ENCODE peak calls at places on chromosomes 6 and 20, in six cellular contexts. D is Ammon's horn, A is RPMI7951, K is A549, S is lung, C is NCI-H748 treated with DMSO at 0.1 percent for 48 hours. Q is an unnamed sample.

GRCh38 chr6:135904666-135905065 is 53.2 kb downstream of the PDE7B start:
- DNase-seq in D (no peak), A (peak), K (no peak), S (no peak), C (no peak), Q (peak)

GRCh38 chr6:43093361-43094289 is 17.5 kb downstream of the PTK7 start:
- DNase-seq in D (peak), A (peak), K (no peak), S (peak), C (no peak), Q (peak)

GRCh38 chr6:38673397-38674165 is 29.4 kb downstream of the GLO1 start:
- DNase-seq in D (no peak), A (no peak), K (no peak), S (no peak), C (peak), Q (no peak)

GRCh38 chr20:36812601-36813000 is 39.0 kb upstream of the DSN1 start:
- DNase-seq in D (no peak), A (no peak), K (no peak), S (no peak), C (no peak), Q (no peak)

GRCh38 chr6:52360028-52360427 is 1.9 kb upstream of the PAQR8 start:
- DNase-seq in D (no peak), A (no peak), K (no peak), S (no peak), C (no peak), Q (no peak)

GRCh38 chr6:56902551-56903464 is 52.1 kb upstream of the BEND6 start:
- DNase-seq in D (peak), A (peak), K (peak), S (no peak), C (peak), Q (peak)

GRCh38 chr6:136969930-136970329 is 47.8 kb downstream of the SLC35D3 start:
- DNase-seq in D (no peak), A (no peak), K (no peak), S (no peak), C (peak), Q (no peak)

GRCh38 chr6:134519456-134519855 is 201.5 kb upstream of the SGK1 start:
- DNase-seq in D (peak), A (peak), K (no peak), S (no peak), C (no peak), Q (no peak)

GRCh38 chr6:96394727-96395126 is 126.9 kb upstream of the UFL1 start:
- DNase-seq in D (peak), A (no peak), K (no peak), S (no peak), C (no peak), Q (peak)

GRCh38 chr6:15675537-15676170 is 12.8 kb upstream of the DTNBP1 start:
- DNase-seq in D (peak), A (peak), K (no peak), S (no peak), C (no peak), Q (no peak)

GRCh38 chr20:63009988-63010769 is 3.4 kb upstream of the BHLHE23 start:
- DNase-seq in D (no peak), A (peak), K (no peak), S (no peak), C (peak), Q (peak)

GRCh38 chr20:63435552-63435951 is 36.9 kb downstream of the KCNQ2 start:
- DNase-seq in D (no peak), A (peak), K (no peak), S (no peak), C (no peak), Q (no peak)

GRCh38 chr6:35311390-35312075 is 13.9 kb downstream of the DEF6 start:
- DNase-seq in D (no peak), A (no peak), K (no peak), S (no peak), C (no peak), Q (no peak)

GRCh38 chr6:156395276-156395675 is 381.9 kb upstream of the ARID1B start:
- DNase-seq in D (peak), A (no peak), K (no peak), S (no peak), C (peak), Q (no peak)

GRCh38 chr6:15324427-15324985 is 78.6 kb downstream of the JARID2 start:
- DNase-seq in D (no peak), A (no peak), K (no peak), S (no peak), C (no peak), Q (no peak)

GRCh38 chr6:106117579-106117978 is 31.4 kb downstream of the PRDM1 start:
- DNase-seq in D (no peak), A (no peak), K (no peak), S (no peak), C (no peak), Q (no peak)

GRCh38 chr6:44851176-44851575 is 463.7 kb downstream of the CDC5L start:
- DNase-seq in D (no peak), A (no peak), K (no peak), S (no peak), C (no peak), Q (peak)

GRCh38 chr6:104483225-104483834 is 376.4 kb downstream of the HACE1 start:
- DNase-seq in D (no peak), A (peak), K (no peak), S (no peak), C (peak), Q (no peak)

GRCh38 chr6:30793521-30794194 is 49.3 kb upstream of the IER3 start:
- DNase-seq in D (peak), A (peak), K (no peak), S (no peak), C (no peak), Q (no peak)

GRCh38 chr20:39282619-39283092 is 320.5 kb downstream of the DHX35 start:
- DNase-seq in D (peak), A (no peak), K (no peak), S (no peak), C (no peak), Q (no peak)

GRCh38 chr6:36839819-36840379 is 655 bp upstream of the CPNE5 start:
- DNase-seq in D (no peak), A (no peak), K (peak), S (no peak), C (no peak), Q (peak)

GRCh38 chr6:170031684-170032121 is 259.2 kb downstream of the DLL1 start:
- DNase-seq in D (no peak), A (peak), K (no peak), S (no peak), C (no peak), Q (no peak)

GRCh38 chr20:41526327-41526726 is 91.8 kb downstream of the CHD6 start:
- DNase-seq in D (peak), A (no peak), K (no peak), S (no peak), C (no peak), Q (no peak)

GRCh38 chr6:36314221-36315014 is 22.3 kb downstream of the BNIP5 start:
- DNase-seq in D (no peak), A (peak), K (no peak), S (no peak), C (peak), Q (peak)

GRCh38 chr20:61966492-61967244 is 99.0 kb downstream of the TAF4 start:
- DNase-seq in D (no peak), A (no peak), K (no peak), S (no peak), C (no peak), Q (no peak)

Q was measured in kidney tubule cell.